ENCODE peak calls at places on chromosomes 12 and 14, in ten cellular contexts. N is HCT116; E is esophagus muscularis mucosa; X is CD4-positive, alpha-beta memory T cell; O is heart left ventricle; D is psoas muscle; R is RWPE1; T is tibial artery; H is body of pancreas; G is K562. B is an unnamed sample.

GRCh38 chr12:52023182-52023975 is 16.6 kb downstream of the TAMALIN start:
- DNase-seq in N (peak), E (no peak), X (peak), O (peak), D (peak), R (peak), T (peak), H (peak), G (peak), B (no peak)

GRCh38 chr12:51977320-51977753 is 25.8 kb downstream of the ACVR1B start:
- DNase-seq in N (no peak), E (no peak), X (no peak), O (no peak), D (no peak), R (no peak), T (no peak), H (no peak), G (no peak), B (no peak)

GRCh38 chr12:90102957-90103652 is 394.5 kb upstream of the ATP2B1 start:
- DNase-seq in N (peak), E (no peak), X (peak), O (no peak), D (no peak), R (peak), T (no peak), H (no peak), G (no peak), B (no peak)

GRCh38 chr12:120737557-120738251 is 12.1 kb downstream of the ACADS start:
- DNase-seq in N (no peak), E (no peak), X (no peak), O (no peak), D (no peak), R (no peak), T (no peak), H (no peak), G (no peak), B (no peak)

GRCh38 chr12:132506730-132507538 is 17.0 kb downstream of the FBRSL1 start:
- DNase-seq in N (no peak), E (peak), X (peak), O (peak), D (peak), R (no peak), T (peak), H (peak), G (peak), B (no peak)

GRCh38 chr12:132825089-132825488 is 3.6 kb downstream of the GOLGA3 start:
- DNase-seq in N (no peak), E (no peak), X (no peak), O (no peak), D (no peak), R (no peak), T (no peak), H (no peak), G (no peak), B (no peak)

GRCh38 chr12:56084958-56085543 is 5.1 kb downstream of the ERBB3 start:
- DNase-seq in N (no peak), E (no peak), X (no peak), O (no peak), D (peak), R (no peak), T (no peak), H (peak), G (peak), B (no peak)

GRCh38 chr12:7376196-7376595 is 67.8 kb downstream of the CD163L1 start:
- DNase-seq in N (no peak), E (no peak), X (no peak), O (no peak), D (no peak), R (no peak), T (no peak), H (no peak), G (no peak), B (no peak)

GRCh38 chr14:79544671-79545070 is 666.6 kb downstream of the DIO2 start:
- DNase-seq in N (no peak), E (no peak), X (no peak), O (no peak), D (no peak), R (no peak), T (no peak), H (no peak), G (no peak), B (no peak)

GRCh38 chr14:51219473-51220448 is 20.3 kb upstream of the TMX1 start:
- DNase-seq in N (no peak), E (no peak), X (no peak), O (no peak), D (no peak), R (peak), T (no peak), H (no peak), G (no peak), B (no peak)

GRCh38 chr12:6418796-6419195 is 26.0 kb upstream of the CD27 start:
- DNase-seq in N (no peak), E (no peak), X (no peak), O (no peak), D (no peak), R (no peak), T (no peak), H (peak), G (no peak), B (no peak)

GRCh38 chr14:44211718-44212117 is 295.4 kb downstream of the FSCB start:
- DNase-seq in N (no peak), E (no peak), X (no peak), O (no peak), D (no peak), R (no peak), T (no peak), H (no peak), G (no peak), B (no peak)

GRCh38 chr12:4858385-4858784 is 51.3 kb upstream of the KCNA1 start:
- DNase-seq in N (no peak), E (no peak), X (no peak), O (no peak), D (no peak), R (no peak), T (no peak), H (peak), G (no peak), B (no peak)

GRCh38 chr14:55454264-55455151 is 14.1 kb upstream of the TBPL2 start:
- DNase-seq in N (peak), E (peak), X (no peak), O (peak), D (no peak), R (peak), T (peak), H (peak), G (no peak), B (no peak)

GRCh38 chr12:47825239-47825639 is 5.5 kb upstream of the HDAC7 start:
- DNase-seq in N (no peak), E (no peak), X (no peak), O (peak), D (peak), R (peak), T (no peak), H (no peak), G (no peak), B (no peak)

GRCh38 chr14:73208390-73208789 is 28.9 kb upstream of the PAPLN start:
- DNase-seq in N (peak), E (no peak), X (no peak), O (no peak), D (no peak), R (no peak), T (no peak), H (no peak), G (no peak), B (no peak)

GRCh38 chr12:55757701-55758100 is 14.8 kb downstream of the GDF11 start:
- DNase-seq in N (no peak), E (no peak), X (no peak), O (no peak), D (no peak), R (no peak), T (no peak), H (no peak), G (no peak), B (no peak)

GRCh38 chr12:31591308-31591901 is 469 bp upstream of the DENND5B start:
- DNase-seq in N (no peak), E (no peak), X (no peak), O (peak), D (no peak), R (peak), T (no peak), H (peak), G (peak), B (no peak)

GRCh38 chr12:18521461-18521860 is 216.4 kb downstream of the PLCZ1 start:
- DNase-seq in N (no peak), E (no peak), X (no peak), O (no peak), D (no peak), R (no peak), T (no peak), H (no peak), G (no peak), B (no peak)

GRCh38 chr12:7099290-7099996 is 7.2 kb upstream of the C1R start:
- DNase-seq in N (no peak), E (no peak), X (no peak), O (no peak), D (no peak), R (no peak), T (peak), H (no peak), G (no peak), B (no peak)

GRCh38 chr12:105820407-105821140 is 318.2 kb downstream of the NUAK1 start:
- DNase-seq in N (no peak), E (no peak), X (no peak), O (no peak), D (peak), R (no peak), T (peak), H (peak), G (no peak), B (no peak)

GRCh38 chr12:50637870-50638481 is 125.9 kb upstream of the ATF1 start:
- DNase-seq in N (no peak), E (no peak), X (peak), O (no peak), D (no peak), R (peak), T (no peak), H (no peak), G (no peak), B (no peak)

DNA sequence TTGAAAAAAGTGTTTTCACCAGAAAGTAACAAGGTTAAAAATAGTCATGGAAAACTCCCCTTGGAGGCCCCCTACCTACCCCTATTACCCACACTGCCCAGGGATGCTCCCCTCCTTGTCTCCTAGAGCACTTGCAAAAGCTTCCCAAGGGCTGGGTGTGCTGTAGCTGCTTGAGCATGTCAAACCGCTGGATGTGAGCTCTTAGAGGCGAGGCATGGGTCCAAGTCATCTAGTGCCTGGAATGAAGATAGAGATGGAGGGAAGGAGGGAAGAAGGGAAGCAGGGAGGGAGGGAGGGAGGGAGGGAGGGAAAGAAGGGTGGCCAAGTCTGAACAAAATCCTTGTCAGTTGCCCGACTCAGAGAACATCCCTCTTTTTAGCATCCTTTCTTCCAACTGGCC is 43.1 kb downstream of the LTBP2 start:
- DNase-seq in N (no peak), E (no peak), X (no peak), O (no peak), D (peak), R (no peak), T (peak), H (no peak), G (no peak), B (no peak)
- H3K27ac ChIP-seq in N (no peak), E (peak), X (no peak), O (no peak), D (no peak), R (peak), T (peak), H (no peak), G (no peak), B (peak)

DNA sequence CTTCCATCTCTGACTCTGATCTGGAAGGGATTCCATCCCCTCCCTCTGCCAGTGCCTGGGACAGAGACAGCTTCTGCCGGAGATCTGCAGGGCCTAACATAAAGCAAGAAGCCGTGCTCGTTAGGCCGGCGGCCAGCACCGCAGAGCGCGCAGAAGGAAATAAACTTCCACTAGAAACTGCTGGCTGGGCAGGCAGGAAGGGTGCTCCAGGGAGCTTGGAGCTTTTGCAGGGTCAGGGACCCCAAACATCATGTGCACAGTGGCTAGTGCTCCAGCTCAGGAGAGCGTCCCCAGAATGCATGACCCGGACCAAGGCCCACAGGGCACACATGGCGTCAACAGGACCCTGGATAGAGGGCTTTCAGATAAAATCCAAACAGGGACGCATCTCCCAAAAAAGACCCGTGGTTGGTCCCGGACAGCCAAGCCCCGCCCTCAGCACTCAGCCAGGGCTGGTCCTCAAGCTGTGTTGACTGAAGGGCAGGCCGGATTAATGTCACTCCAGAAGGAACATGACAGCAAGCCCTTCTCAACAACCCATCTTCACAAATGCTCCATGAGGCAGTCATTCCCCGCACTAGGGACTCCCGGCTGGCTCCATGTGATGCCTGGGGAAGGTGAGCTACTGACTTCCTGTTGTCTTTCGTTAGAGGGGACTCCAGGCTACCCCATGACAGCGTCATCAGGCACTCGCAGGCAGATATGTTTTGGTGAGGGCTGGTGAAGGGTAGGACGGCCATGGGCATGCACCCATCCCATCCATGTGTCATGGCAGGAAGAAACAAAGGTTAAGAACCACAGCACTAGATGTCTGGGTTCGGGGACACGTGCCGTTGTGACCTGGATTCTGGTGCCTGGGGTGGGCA is 121.5 kb downstream of the CALM1 start:
- DNase-seq in N (no peak), E (no peak), X (no peak), O (peak), D (no peak), R (no peak), T (no peak), H (no peak), G (no peak), B (no peak)
- H3K27ac ChIP-seq in N (no peak), E (peak), X (no peak), O (no peak), D (no peak), R (no peak), T (peak), H (peak), G (no peak), B (no peak)

GRCh38 chr14:49972840-49973239 is 80.0 kb downstream of the ARF6 start:
- DNase-seq in N (peak), E (no peak), X (peak), O (no peak), D (no peak), R (peak), T (peak), H (no peak), G (no peak), B (peak)
- H3K27ac ChIP-seq in N (peak), E (peak), X (peak), O (peak), D (peak), R (peak), T (peak), H (peak), G (no peak), B (peak)

DNA sequence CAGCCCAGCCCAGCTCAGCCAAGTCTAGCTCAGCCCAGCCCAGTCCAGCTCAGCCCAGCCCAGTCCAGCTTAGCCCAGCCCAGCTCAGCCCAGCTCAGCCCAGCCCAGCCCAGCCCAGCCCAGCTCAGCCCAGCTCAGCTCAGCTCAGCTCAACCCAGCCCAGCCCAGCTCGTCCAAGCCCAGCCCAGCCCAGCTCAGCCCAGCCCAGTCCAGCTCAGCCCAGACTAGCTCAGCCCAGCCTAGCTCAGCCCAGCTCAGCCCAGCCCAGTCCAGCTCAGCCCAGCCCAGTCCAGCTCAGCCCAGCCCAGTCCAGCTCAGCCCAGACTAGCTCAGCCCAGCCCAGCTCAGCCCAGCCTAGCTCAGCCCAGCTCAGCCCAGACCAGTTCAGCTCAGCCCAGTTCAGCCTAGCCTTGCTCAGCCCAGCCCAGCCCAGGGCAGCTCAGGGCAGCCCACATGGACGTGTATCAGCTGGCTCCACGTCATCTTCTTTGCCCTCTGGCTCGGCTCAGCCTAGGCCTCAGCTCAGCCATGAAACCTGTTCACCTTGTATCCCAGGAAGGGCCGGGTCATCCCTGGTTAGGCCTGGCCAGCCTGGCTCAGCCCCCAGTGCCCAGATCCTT is 185.6 kb downstream of the TMEM121 start:
- DNase-seq in N (no peak), E (no peak), X (no peak), O (no peak), D (no peak), R (no peak), T (no peak), H (no peak), G (no peak), B (no peak)
- H3K27ac ChIP-seq in N (no peak), E (no peak), X (no peak), O (no peak), D (no peak), R (no peak), T (no peak), H (no peak), G (no peak), B (no peak)

GRCh38 chr14:20624495-20625070 is 16.9 kb downstream of the OR6S1 start:
- DNase-seq in N (no peak), E (no peak), X (peak), O (peak), D (peak), R (no peak), T (peak), H (peak), G (peak), B (peak)
- H3K27ac ChIP-seq in N (peak), E (no peak), X (no peak), O (no peak), D (no peak), R (peak), T (no peak), H (no peak), G (peak), B (peak)

DNA sequence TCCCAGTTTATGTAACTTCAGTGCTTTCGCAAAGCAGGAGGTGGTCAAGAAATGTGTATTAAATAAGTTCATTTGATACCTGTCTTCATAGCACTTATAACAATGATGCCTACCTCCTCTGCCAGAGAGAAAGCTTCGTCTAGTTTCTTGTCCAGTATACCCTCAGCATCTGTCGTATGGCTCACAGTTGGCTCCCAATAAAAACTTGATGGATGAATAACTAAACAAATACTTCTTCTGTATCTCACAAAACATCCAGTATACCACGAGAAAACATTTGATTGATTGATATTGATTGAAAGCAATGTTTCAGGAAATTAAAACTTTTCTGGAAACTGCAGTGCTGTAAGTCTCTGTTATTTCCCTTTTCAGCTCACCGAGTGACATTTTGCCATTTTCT is 26.9 kb upstream of the PTGDR start:
- DNase-seq in N (no peak), E (no peak), X (no peak), O (no peak), D (no peak), R (no peak), T (no peak), H (no peak), G (no peak), B (no peak)
- H3K27ac ChIP-seq in N (no peak), E (no peak), X (no peak), O (no peak), D (no peak), R (no peak), T (no peak), H (no peak), G (no peak), B (no peak)

GRCh38 chr12:49051373-49051764 is 9.2 kb downstream of the KMT2D start:
- DNase-seq in N (no peak), E (no peak), X (no peak), O (no peak), D (no peak), R (no peak), T (no peak), H (no peak), G (no peak), B (no peak)

GRCh38 chr12:49054096-49054495 is 6.5 kb downstream of the KMT2D start:
- DNase-seq in N (no peak), E (no peak), X (no peak), O (no peak), D (no peak), R (no peak), T (no peak), H (no peak), G (no peak), B (no peak)

GRCh38 chr12:49050507-49051372 is 9.9 kb downstream of the KMT2D start:
- DNase-seq in N (no peak), E (no peak), X (no peak), O (no peak), D (no peak), R (no peak), T (no peak), H (no peak), G (no peak), B (no peak)

GRCh38 chr12:49051777-49052438 is 8.7 kb downstream of the KMT2D start:
- DNase-seq in N (no peak), E (no peak), X (no peak), O (no peak), D (no peak), R (no peak), T (no peak), H (no peak), G (no peak), B (no peak)

GRCh38 chr12:49052451-49053208 is 8.0 kb downstream of the KMT2D start:
- DNase-seq in N (no peak), E (no peak), X (no peak), O (no peak), D (no peak), R (no peak), T (no peak), H (no peak), G (no peak), B (no peak)
- H3K27ac ChIP-seq in N (no peak), E (no peak), X (no peak), O (no peak), D (no peak), R (no peak), T (no peak), H (peak), G (no peak), B (no peak)

DNA sequence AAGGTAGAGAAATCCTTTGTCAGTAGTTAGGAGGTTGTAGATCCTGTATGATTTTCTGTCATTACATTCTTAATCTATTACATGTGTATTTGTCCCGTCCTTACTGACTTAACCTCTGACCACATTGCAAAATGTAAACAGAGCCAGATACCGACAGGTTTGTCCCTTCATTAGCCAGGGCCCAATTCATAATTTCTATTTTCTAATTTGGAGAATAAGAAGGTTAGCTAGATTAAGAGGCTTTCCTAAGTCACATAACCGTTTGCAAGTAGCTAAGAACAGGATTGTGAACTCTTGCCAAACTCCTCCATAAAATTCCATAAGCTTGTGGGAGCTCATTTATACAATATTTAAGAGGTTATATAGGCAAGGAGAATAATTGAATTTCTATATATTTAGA is 352.6 kb downstream of the RAD51B start:
- DNase-seq in N (no peak), E (no peak), X (no peak), O (no peak), D (no peak), R (no peak), T (no peak), H (no peak), G (no peak), B (no peak)
- H3K27ac ChIP-seq in N (peak), E (peak), X (no peak), O (no peak), D (no peak), R (no peak), T (no peak), H (peak), G (no peak), B (peak)

B was measured in epithelial cell of prostate.